ENCODE peak calls at places on chromosomes 13 and 19, in five cellular contexts. O, S, Y, V and J are unnamed samples.
A peak's percentile ranks its signal among the peaks of the same experiment; 100 is the strongest.

GRCh38 chr19:56217039-56217949 is 15.2 kb downstream of the ZSCAN5C start:
- DNase-seq in S (no peak), O (no peak), Y (no peak), V (no peak), J (peak; percentile 29)

GRCh38 chr19:36113895-36114762 is 546 bp downstream of the POLR2I start:
- DNase-seq in V (peak; percentile 60), O (no peak), Y (no peak), S (peak; percentile 17), J (peak; percentile 39)

GRCh38 chr13:80096383-80096782 is 244.5 kb downstream of the SPRY2 start:
- DNase-seq in S (no peak), V (no peak), Y (no peak), O (no peak), J (no peak)

GRCh38 chr19:19630426-19630825 is 2.4 kb upstream of the LPAR2 start:
- DNase-seq in Y (no peak), O (no peak), S (no peak), V (peak; percentile 39), J (no peak)

GRCh38 chr19:45687599-45687998 is 4.2 kb downstream of the SNRPD2 start:
- DNase-seq in S (no peak), Y (no peak), O (no peak), V (no peak), J (no peak)

GRCh38 chr13:93086329-93086728 is 140.3 kb upstream of the GPC6 start:
- DNase-seq in S (no peak), Y (no peak), V (no peak), O (no peak), J (no peak)

GRCh38 chr19:55688422-55689218 is 13.6 kb downstream of the EPN1 start:
- DNase-seq in S (no peak), Y (no peak), V (no peak), O (no peak), J (no peak)

GRCh38 chr13:26307701-26308100 is 53.8 kb downstream of the CDK8 start:
- DNase-seq in O (no peak), V (no peak), Y (no peak), S (no peak), J (no peak)

GRCh38 chr13:60019119-60019993 is 144.4 kb downstream of the DIAPH3 start:
- DNase-seq in Y (no peak), V (no peak), S (no peak), O (no peak), J (no peak)

GRCh38 chr19:6733338-6734095 is 3.9 kb downstream of the GPR108 start:
- DNase-seq in Y (no peak), O (no peak), S (no peak), V (no peak), J (no peak)

GRCh38 chr13:48126944-48127814 is 32.3 kb upstream of the MED4 start:
- DNase-seq in S (peak; percentile 8), V (peak; percentile 50), Y (peak; percentile 86), O (peak; percentile 20), J (peak; percentile 66)

GRCh38 chr19:47623151-47623920 is 14.4 kb downstream of the BICRA start:
- DNase-seq in Y (no peak), S (no peak), V (no peak), O (no peak), J (no peak)

GRCh38 chr13:30792257-30793000 is 57.1 kb downstream of the ALOX5AP start:
- DNase-seq in Y (peak; percentile 7), V (no peak), O (no peak), S (no peak), J (peak; percentile 96)

GRCh38 chr13:90721937-90722336 is 625.5 kb upstream of the MIR17HG start:
- DNase-seq in O (no peak), V (no peak), S (no peak), Y (no peak), J (no peak)

GRCh38 chr13:104980571-104980970 is 1554.9 kb downstream of the EFNB2 start:
- DNase-seq in Y (no peak), O (no peak), S (no peak), V (no peak), J (no peak)

GRCh38 chr13:104810242-104810641 is 1725.2 kb downstream of the EFNB2 start:
- DNase-seq in V (no peak), Y (no peak), O (no peak), S (no peak), J (no peak)